ENCODE peak calls at places on chromosomes 5 and 9, in four cellular contexts. One of them, this sample, is unnamed.
A peak's percentile ranks its signal among the peaks of the same experiment; 100 is the strongest.

GRCh38 chr5:1748845-1749244 is 50.8 kb downstream of the MRPL36 start:
- DNase-seq in WERI-Rb-1: no peak
- DNase-seq in lung: no peak
- DNase-seq in epithelial cell of esophagus: no peak
- DNase-seq in this sample: no peak

GRCh38 chr5:152170350-152170749 is 234.7 kb downstream of the NMUR2 start:
- DNase-seq in epithelial cell of esophagus: no peak
- DNase-seq in lung: no peak
- DNase-seq in WERI-Rb-1: peak; percentile 21
- DNase-seq in this sample: no peak

GRCh38 chr9:87206064-87206661 is 258.9 kb upstream of the GAS1 start:
- DNase-seq in lung: no peak
- DNase-seq in WERI-Rb-1: no peak
- DNase-seq in epithelial cell of esophagus: peak; percentile 37
- DNase-seq in this sample: peak; percentile 69

GRCh38 chr5:154111214-154111613 is 72.4 kb downstream of the MFAP3 start:
- DNase-seq in lung: no peak
- DNase-seq in epithelial cell of esophagus: no peak
- DNase-seq in WERI-Rb-1: no peak
- DNase-seq in this sample: no peak

GRCh38 chr5:32406650-32407049 is 37.9 kb downstream of the ZFR start:
- DNase-seq in lung: no peak
- DNase-seq in epithelial cell of esophagus: no peak
- DNase-seq in WERI-Rb-1: no peak
- DNase-seq in this sample: no peak

GRCh38 chr9:88161144-88161543 is 22.9 kb upstream of the SPATA31C2 start:
- DNase-seq in WERI-Rb-1: peak; percentile 30
- DNase-seq in epithelial cell of esophagus: no peak
- DNase-seq in lung: no peak
- DNase-seq in this sample: no peak

GRCh38 chr9:90893706-90894105 is 92.1 kb downstream of the SYK start:
- DNase-seq in WERI-Rb-1: no peak
- DNase-seq in lung: no peak
- DNase-seq in epithelial cell of esophagus: no peak
- DNase-seq in this sample: no peak

GRCh38 chr5:109225695-109226094 is 184.1 kb downstream of the PJA2 start:
- DNase-seq in WERI-Rb-1: no peak
- DNase-seq in lung: no peak
- DNase-seq in epithelial cell of esophagus: no peak
- DNase-seq in this sample: no peak

GRCh38 chr9:121861501-121862180 is 210.2 kb downstream of the DAB2IP start:
- DNase-seq in epithelial cell of esophagus: peak; percentile 18
- DNase-seq in WERI-Rb-1: peak; percentile 95
- DNase-seq in lung: no peak
- DNase-seq in this sample: no peak

GRCh38 chr9:137787376-137787775 is 90.2 kb upstream of the CACNA1B start:
- DNase-seq in WERI-Rb-1: no peak
- DNase-seq in lung: no peak
- DNase-seq in epithelial cell of esophagus: no peak
- DNase-seq in this sample: no peak

GRCh38 chr9:12818431-12819000 is 43.7 kb downstream of the LURAP1L start:
- DNase-seq in lung: peak; percentile 54
- DNase-seq in WERI-Rb-1: no peak
- DNase-seq in epithelial cell of esophagus: no peak
- DNase-seq in this sample: no peak

GRCh38 chr5:173232499-173233346 is 2.3 kb downstream of the NKX2-5 start:
- DNase-seq in WERI-Rb-1: no peak
- DNase-seq in epithelial cell of esophagus: peak; percentile 18
- DNase-seq in lung: no peak
- DNase-seq in this sample: no peak

GRCh38 chr9:100575765-100576368 is 2.0 kb upstream of the CAVIN4 start:
- DNase-seq in epithelial cell of esophagus: peak; percentile 40
- DNase-seq in lung: no peak
- DNase-seq in WERI-Rb-1: no peak
- DNase-seq in this sample: peak; percentile 64

GRCh38 chr9:23962101-23962500 is 136.1 kb upstream of the ELAVL2 start:
- DNase-seq in lung: no peak
- DNase-seq in WERI-Rb-1: no peak
- DNase-seq in epithelial cell of esophagus: peak; percentile 22
- DNase-seq in this sample: peak; percentile 1

DNA sequence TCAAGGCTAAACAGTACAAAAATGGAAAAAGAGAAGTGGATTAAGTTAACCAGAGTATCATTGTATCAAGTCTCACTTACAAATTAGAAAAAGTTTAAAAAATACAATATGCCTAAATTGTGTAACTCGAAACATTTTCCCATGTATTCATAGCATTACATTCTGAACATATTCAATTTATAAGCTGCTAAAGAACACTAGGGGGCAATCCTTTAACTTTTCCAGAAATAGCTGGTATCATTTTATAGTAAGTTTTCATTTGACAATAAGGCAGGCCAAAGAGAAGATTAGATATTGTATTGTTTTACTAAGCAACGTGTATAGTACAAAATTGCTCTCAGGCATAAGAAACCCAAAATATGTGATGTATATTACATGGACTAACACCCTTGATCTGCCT is 234.6 kb downstream of the ADGRV1 start:
- DNase-seq in epithelial cell of esophagus: no peak
- DNase-seq in WERI-Rb-1: no peak
- DNase-seq in lung: no peak
- DNase-seq in this sample: no peak
- TF ChIP-seq CTCF in epithelial cell of esophagus: no peak
- TF ChIP-seq CTCF in WERI-Rb-1: no peak
- TF ChIP-seq CTCF in lung: no peak
- TF ChIP-seq CTCF in this sample: no peak

DNA sequence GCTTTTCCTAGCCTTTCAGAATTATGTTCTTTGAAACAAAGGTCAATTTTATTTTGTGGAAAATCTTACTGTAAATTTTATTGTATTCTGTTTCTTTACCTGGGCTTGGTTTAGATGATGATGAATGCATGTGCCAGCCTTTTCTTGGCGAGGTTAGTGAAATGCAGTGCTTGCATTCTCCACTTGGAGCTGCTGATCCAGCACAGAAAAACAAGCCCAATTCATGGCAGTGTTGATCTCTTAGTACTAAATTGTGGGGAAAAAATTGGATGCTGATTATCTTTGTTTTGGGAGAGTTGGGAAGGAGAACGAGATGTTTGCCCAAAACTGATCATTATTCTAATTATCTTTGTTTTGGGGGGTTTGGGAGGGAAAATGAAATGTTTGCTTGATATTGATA is 3.7 kb downstream of the HABP4 start:
- DNase-seq in WERI-Rb-1: no peak
- DNase-seq in lung: no peak
- DNase-seq in epithelial cell of esophagus: peak; percentile 55
- DNase-seq in this sample: peak; percentile 38
- TF ChIP-seq CTCF in WERI-Rb-1: peak; percentile 56
- TF ChIP-seq CTCF in lung: no peak
- TF ChIP-seq CTCF in epithelial cell of esophagus: peak; percentile 73
- TF ChIP-seq CTCF in this sample: peak; percentile 76

GRCh38 chr9:117678882-117679281 is 25.3 kb upstream of the TLR4 start:
- DNase-seq in WERI-Rb-1: no peak
- DNase-seq in epithelial cell of esophagus: no peak
- DNase-seq in lung: no peak
- DNase-seq in this sample: peak; percentile 64

GRCh38 chr9:117681827-117682226 is 22.4 kb upstream of the TLR4 start:
- DNase-seq in lung: no peak
- DNase-seq in epithelial cell of esophagus: no peak
- DNase-seq in WERI-Rb-1: no peak
- DNase-seq in this sample: no peak

GRCh38 chr9:117679425-117679824 is 24.8 kb upstream of the TLR4 start:
- DNase-seq in lung: no peak
- DNase-seq in epithelial cell of esophagus: no peak
- DNase-seq in WERI-Rb-1: no peak
- DNase-seq in this sample: no peak

GRCh38 chr9:117672397-117672796 is 31.8 kb upstream of the TLR4 start:
- DNase-seq in WERI-Rb-1: no peak
- DNase-seq in epithelial cell of esophagus: peak; percentile 11
- DNase-seq in lung: no peak
- DNase-seq in this sample: peak; percentile 83

GRCh38 chr9:117677578-117677977 is 26.6 kb upstream of the TLR4 start:
- DNase-seq in WERI-Rb-1: no peak
- DNase-seq in epithelial cell of esophagus: no peak
- DNase-seq in lung: no peak
- DNase-seq in this sample: no peak
- TF ChIP-seq CTCF in WERI-Rb-1: no peak
- TF ChIP-seq CTCF in epithelial cell of esophagus: no peak
- TF ChIP-seq CTCF in lung: no peak
- TF ChIP-seq CTCF in this sample: no peak

GRCh38 chr9:105282870-105283621 is 38.6 kb downstream of the SLC44A1 start:
- DNase-seq in lung: no peak
- DNase-seq in WERI-Rb-1: no peak
- DNase-seq in epithelial cell of esophagus: no peak
- DNase-seq in this sample: no peak

GRCh38 chr9:105286098-105286497 is 41.6 kb downstream of the SLC44A1 start:
- DNase-seq in lung: no peak
- DNase-seq in WERI-Rb-1: no peak
- DNase-seq in epithelial cell of esophagus: no peak
- DNase-seq in this sample: no peak

GRCh38 chr9:105284463-105284862 is 40.0 kb downstream of the SLC44A1 start:
- DNase-seq in epithelial cell of esophagus: no peak
- DNase-seq in WERI-Rb-1: no peak
- DNase-seq in lung: no peak
- DNase-seq in this sample: no peak

GRCh38 chr9:105281926-105282325 is 37.5 kb downstream of the SLC44A1 start:
- DNase-seq in lung: no peak
- DNase-seq in WERI-Rb-1: peak; percentile 61
- DNase-seq in epithelial cell of esophagus: peak; percentile 63
- DNase-seq in this sample: peak; percentile 60

GRCh38 chr9:105283795-105284194 is 39.3 kb downstream of the SLC44A1 start:
- DNase-seq in lung: no peak
- DNase-seq in epithelial cell of esophagus: no peak
- DNase-seq in WERI-Rb-1: no peak
- DNase-seq in this sample: no peak
- TF ChIP-seq CTCF in lung: no peak
- TF ChIP-seq CTCF in epithelial cell of esophagus: no peak
- TF ChIP-seq CTCF in WERI-Rb-1: no peak
- TF ChIP-seq CTCF in this sample: no peak

DNA sequence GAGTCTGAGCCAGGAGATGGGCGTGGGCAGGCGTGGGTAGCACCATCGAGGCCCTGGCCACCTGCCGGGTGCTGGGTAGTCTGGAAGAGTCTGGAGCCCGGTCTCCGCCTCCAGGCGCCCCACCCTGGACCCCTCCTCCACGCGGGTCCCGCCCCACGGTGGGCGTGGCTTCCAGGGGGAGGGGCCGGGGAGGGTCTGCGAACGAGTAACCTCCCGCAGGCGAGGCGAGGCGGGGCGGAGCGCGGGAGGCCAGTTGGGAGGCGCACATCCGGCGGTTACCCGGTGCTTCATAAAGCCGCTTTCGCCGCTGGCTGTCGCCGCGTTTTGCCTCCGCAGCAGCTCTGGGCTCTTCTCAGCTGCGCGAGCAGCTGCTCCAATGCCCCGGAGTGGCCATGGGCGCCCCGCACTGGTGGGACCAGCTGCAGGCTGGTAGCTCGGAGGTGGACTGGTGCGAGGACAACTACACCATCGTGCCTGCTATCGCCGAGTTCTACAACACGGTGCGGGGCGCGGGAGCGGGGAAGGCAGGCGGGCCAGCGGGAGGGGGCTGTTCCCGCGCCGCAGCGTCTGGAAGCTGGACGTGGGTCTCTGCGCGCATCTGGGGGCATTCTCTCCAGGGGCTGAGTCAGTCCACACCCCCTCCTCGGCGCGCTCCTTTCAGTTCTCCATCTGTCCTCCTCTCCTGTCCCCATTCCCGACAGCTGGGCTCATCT is at the start of gene ACER2:
- DNase-seq in epithelial cell of esophagus: peak; percentile 94
- DNase-seq in WERI-Rb-1: peak; percentile 96
- DNase-seq in lung: peak; percentile 96
- DNase-seq in this sample: peak; percentile 91
- TF ChIP-seq CTCF in epithelial cell of esophagus: no peak
- TF ChIP-seq CTCF in WERI-Rb-1: peak; percentile 39
- TF ChIP-seq CTCF in lung: no peak
- TF ChIP-seq CTCF in this sample: no peak

DNA sequence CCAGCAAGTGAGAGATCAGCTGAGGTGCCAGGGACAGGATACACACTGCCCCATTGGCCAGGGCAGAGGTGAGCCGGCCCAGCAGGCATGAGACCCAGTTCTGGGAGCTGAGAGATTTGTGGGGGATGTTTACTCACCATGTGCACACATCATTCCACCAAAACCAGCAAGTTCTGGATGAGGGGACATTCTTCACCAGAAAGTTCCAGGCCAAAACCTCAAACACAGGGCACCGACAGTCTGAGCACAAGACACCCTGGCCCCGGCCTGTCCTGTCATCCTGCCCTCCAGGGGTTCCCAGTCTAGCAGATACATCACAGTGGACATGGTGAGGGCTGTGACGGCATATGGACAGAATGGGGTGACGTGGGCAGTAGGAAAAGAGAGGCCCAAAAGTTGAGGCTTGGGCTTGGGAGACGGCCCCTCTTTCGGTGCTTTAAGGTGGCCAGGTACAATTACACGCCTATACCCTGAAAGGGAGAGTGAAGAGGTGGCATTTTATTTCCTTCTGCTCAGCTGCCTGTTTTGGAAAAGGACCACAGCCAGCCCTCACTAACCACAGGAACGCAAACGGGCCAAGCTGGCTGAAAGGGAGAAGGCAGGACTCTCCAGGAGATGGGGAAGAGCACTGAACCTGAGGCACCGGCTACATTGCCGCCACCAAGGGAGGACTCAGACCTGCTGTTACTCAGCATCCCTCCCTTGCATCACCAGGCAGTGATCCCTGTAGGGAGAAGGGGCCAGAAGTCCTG is 64.0 kb downstream of the SHB start:
- DNase-seq in epithelial cell of esophagus: peak; percentile 22
- DNase-seq in WERI-Rb-1: no peak
- DNase-seq in lung: no peak
- DNase-seq in this sample: peak; percentile 29
- TF ChIP-seq CTCF in epithelial cell of esophagus: no peak
- TF ChIP-seq CTCF in WERI-Rb-1: no peak
- TF ChIP-seq CTCF in lung: no peak
- TF ChIP-seq CTCF in this sample: no peak

DNA sequence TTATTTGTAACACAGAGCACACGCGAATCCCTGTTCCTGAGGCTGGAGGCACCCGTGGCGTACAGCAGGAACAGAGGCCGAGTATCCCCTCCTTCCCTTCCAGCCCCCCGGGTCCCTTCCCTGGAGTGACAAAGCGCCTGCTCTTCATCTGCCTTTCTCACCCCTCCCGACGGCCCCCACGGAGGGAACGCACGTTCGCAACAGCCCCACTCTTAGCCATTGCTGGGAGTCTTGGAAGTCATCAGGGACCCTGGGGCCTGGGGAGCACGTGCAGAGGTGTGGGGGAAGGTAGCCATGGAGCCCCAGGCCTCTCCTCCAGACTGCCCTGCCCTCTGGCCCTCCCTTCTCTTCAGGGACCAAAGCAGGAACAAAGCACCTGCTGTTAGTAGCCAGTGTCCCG is 2.5 kb downstream of the AGPAT2 start:
- DNase-seq in WERI-Rb-1: no peak
- DNase-seq in epithelial cell of esophagus: no peak
- DNase-seq in lung: no peak
- DNase-seq in this sample: no peak
- TF ChIP-seq CTCF in WERI-Rb-1: no peak
- TF ChIP-seq CTCF in epithelial cell of esophagus: no peak
- TF ChIP-seq CTCF in lung: no peak
- TF ChIP-seq CTCF in this sample: no peak

This sample was measured in mammary epithelial cell.